ENCODE peak calls at places on chromosomes 11 and 22, in seven cellular contexts. O is AG10803; F is Jurkat, Clone E6-1; E is NCI-H460; V is stimulated activated CD4-positive, alpha-beta T cell treated with anti-CD3 and anti-CD28 coated beads, Interleukin-15, amount 100 ng/mL, for 1 hour; D is psoas muscle; Q is substantia nigra. N is an unnamed sample.

GRCh38 chr11:14141676-14142075 is 179.2 kb downstream of the SPON1 start:
- DNase-seq in O (peak; percentile 5), F (no peak), E (no peak), V (no peak), D (no peak), Q (no peak), N (no peak)

GRCh38 chr11:128582496-128583366 is 4.6 kb downstream of the ETS1 start:
- DNase-seq in O (peak; percentile 91), F (no peak), E (peak; percentile 1), V (no peak), D (peak; percentile 27), Q (no peak), N (peak; percentile 15)

GRCh38 chr11:12497431-12497830 is 120.1 kb downstream of the PARVA start:
- DNase-seq in O (no peak), F (peak; percentile 35), E (no peak), V (no peak), D (no peak), Q (no peak), N (no peak)

GRCh38 chr11:44623716-44624491 is 58.4 kb downstream of the CD82 start:
- DNase-seq in O (no peak), F (no peak), E (no peak), V (no peak), D (no peak), Q (no peak), N (no peak)

GRCh38 chr11:116529210-116529609 is 243.6 kb downstream of the BUD13 start:
- DNase-seq in O (no peak), F (no peak), E (no peak), V (no peak), D (no peak), Q (no peak), N (no peak)

GRCh38 chr11:98657711-98658110 is 363.0 kb upstream of the CNTN5 start:
- DNase-seq in O (no peak), F (no peak), E (no peak), V (no peak), D (no peak), Q (no peak), N (no peak)

GRCh38 chr11:118635642-118636041 is 28.2 kb downstream of the PHLDB1 start:
- DNase-seq in O (no peak), F (no peak), E (no peak), V (no peak), D (no peak), Q (no peak), N (no peak)

GRCh38 chr11:104451193-104451592 is 287.2 kb upstream of the PDGFD start:
- DNase-seq in O (no peak), F (no peak), E (no peak), V (no peak), D (no peak), Q (no peak), N (no peak)

GRCh38 chr11:119339581-119340334 is 925 bp downstream of the C1QTNF5 start:
- DNase-seq in O (peak; percentile 62), F (no peak), E (no peak), V (no peak), D (peak; percentile 85), Q (peak; percentile 86), N (no peak)

GRCh38 chr22:43241138-43241597 is 54.2 kb upstream of the TTLL12 start:
- DNase-seq in O (no peak), F (no peak), E (no peak), V (no peak), D (no peak), Q (no peak), N (no peak)

GRCh38 chr11:125264091-125265022 is 99.8 kb downstream of the PKNOX2 start:
- DNase-seq in O (no peak), F (no peak), E (no peak), V (no peak), D (no peak), Q (no peak), N (no peak)

GRCh38 chr11:87780068-87780413 is 395.2 kb downstream of the RAB38 start:
- DNase-seq in O (no peak), F (no peak), E (no peak), V (no peak), D (no peak), Q (no peak), N (no peak)

GRCh38 chr22:27996529-27996925 is 77.5 kb upstream of the PITPNB start:
- DNase-seq in O (no peak), F (no peak), E (no peak), V (no peak), D (no peak), Q (no peak), N (no peak)

GRCh38 chr11:102267602-102268001 is 49.7 kb upstream of the BIRC3 start:
- DNase-seq in O (peak; percentile 61), F (no peak), E (no peak), V (no peak), D (no peak), Q (no peak), N (peak; percentile 24)

GRCh38 chr11:15346907-15347306 is 232.2 kb downstream of the INSC start:
- DNase-seq in O (no peak), F (no peak), E (no peak), V (no peak), D (no peak), Q (no peak), N (no peak)

GRCh38 chr22:19554834-19555404 is 30.7 kb upstream of the CLDN5 start:
- DNase-seq in O (peak; percentile 26), F (no peak), E (no peak), V (no peak), D (no peak), Q (no peak), N (peak; percentile 59)

GRCh38 chr11:125315088-125315740 is 150.7 kb downstream of the PKNOX2 start:
- DNase-seq in O (no peak), F (no peak), E (no peak), V (no peak), D (peak; percentile 52), Q (no peak), N (no peak)

GRCh38 chr22:35642305-35642741 is 5.9 kb upstream of the APOL6 start:
- DNase-seq in O (peak; percentile 25), F (no peak), E (no peak), V (no peak), D (no peak), Q (no peak), N (no peak)

GRCh38 chr11:13277719-13278619 is at the start of gene BMAL1:
- DNase-seq in O (no peak), F (no peak), E (no peak), V (peak; percentile 31), D (peak; percentile 70), Q (peak; percentile 34), N (no peak)

GRCh38 chr11:28315440-28315839 is 207.3 kb downstream of the METTL15 start:
- DNase-seq in O (no peak), F (no peak), E (no peak), V (no peak), D (no peak), Q (no peak), N (no peak)